ENCODE peak calls at places on chromosome 5, in five cellular contexts. One of them, this sample, is unnamed. For H3K4me1, the result is how much of the 10 kb centered on the place peaks cover.

GRCh38 chr5:132115375-132115774 is 41.8 kb downstream of the CSF2 start:
- DNase-seq in HCT116: no peak
- DNase-seq in H1: no peak
- DNase-seq in endothelial cell of umbilical vein: no peak
- DNase-seq in upper lobe of left lung: no peak
- DNase-seq in this sample: no peak

GRCh38 chr5:95392593-95393182 is 1.5 kb downstream of the FAM81B start:
- DNase-seq in HCT116: no peak
- DNase-seq in H1: no peak
- DNase-seq in endothelial cell of umbilical vein: peak
- DNase-seq in upper lobe of left lung: no peak
- DNase-seq in this sample: no peak

GRCh38 chr5:36396640-36397039 is 94.9 kb upstream of the RANBP3L start:
- DNase-seq in HCT116: no peak
- DNase-seq in H1: no peak
- DNase-seq in endothelial cell of umbilical vein: no peak
- DNase-seq in upper lobe of left lung: no peak
- DNase-seq in this sample: no peak

GRCh38 chr5:1735320-1735970 is 64.2 kb downstream of the MRPL36 start:
- DNase-seq in HCT116: no peak
- DNase-seq in H1: peak
- DNase-seq in endothelial cell of umbilical vein: no peak
- DNase-seq in upper lobe of left lung: no peak
- DNase-seq in this sample: no peak

GRCh38 chr5:134099288-134099872 is 15.1 kb upstream of the TCF7 start:
- DNase-seq in HCT116: no peak
- DNase-seq in H1: no peak
- DNase-seq in endothelial cell of umbilical vein: no peak
- DNase-seq in upper lobe of left lung: no peak
- DNase-seq in this sample: no peak

GRCh38 chr5:172283862-172284274 is 304 bp upstream of the UBTD2 start:
- DNase-seq in HCT116: no peak
- DNase-seq in H1: no peak
- DNase-seq in endothelial cell of umbilical vein: peak
- DNase-seq in upper lobe of left lung: peak
- DNase-seq in this sample: peak

GRCh38 chr5:38473008-38473407 is 83.4 kb downstream of the LIFR start:
- DNase-seq in HCT116: no peak
- DNase-seq in H1: no peak
- DNase-seq in endothelial cell of umbilical vein: peak
- DNase-seq in upper lobe of left lung: no peak
- DNase-seq in this sample: no peak

GRCh38 chr5:178572617-178573016 is 17.6 kb downstream of the COL23A1 start:
- DNase-seq in HCT116: no peak
- DNase-seq in H1: no peak
- DNase-seq in endothelial cell of umbilical vein: no peak
- DNase-seq in upper lobe of left lung: no peak
- DNase-seq in this sample: no peak

GRCh38 chr5:76732405-76733048 is 16.6 kb downstream of the F2R start:
- DNase-seq in HCT116: no peak
- DNase-seq in H1: no peak
- DNase-seq in endothelial cell of umbilical vein: no peak
- DNase-seq in upper lobe of left lung: no peak
- DNase-seq in this sample: no peak

GRCh38 chr5:87746341-87746740 is 333.6 kb upstream of the CCNH start:
- DNase-seq in HCT116: peak
- DNase-seq in H1: no peak
- DNase-seq in endothelial cell of umbilical vein: no peak
- DNase-seq in upper lobe of left lung: no peak
- DNase-seq in this sample: no peak

GRCh38 chr5:104430977-104431620 is 868.5 kb upstream of the NUDT12 start:
- DNase-seq in HCT116: no peak
- DNase-seq in H1: no peak
- DNase-seq in endothelial cell of umbilical vein: no peak
- DNase-seq in upper lobe of left lung: no peak
- DNase-seq in this sample: no peak

GRCh38 chr5:108681079-108681921 is 66.4 kb upstream of the FER start:
- DNase-seq in HCT116: peak
- DNase-seq in H1: no peak
- DNase-seq in endothelial cell of umbilical vein: peak
- DNase-seq in upper lobe of left lung: no peak
- DNase-seq in this sample: no peak

GRCh38 chr5:94072116-94072515 is 330.7 kb upstream of the POU5F2 start:
- DNase-seq in HCT116: no peak
- DNase-seq in H1: no peak
- DNase-seq in endothelial cell of umbilical vein: no peak
- DNase-seq in upper lobe of left lung: no peak
- DNase-seq in this sample: no peak
- TF ChIP-seq POLR2AphosphoS5 in HCT116: no peak
- TF ChIP-seq POLR2AphosphoS5 in H1: no peak
- TF ChIP-seq POLR2AphosphoS5 in endothelial cell of umbilical vein: no peak
- TF ChIP-seq POLR2AphosphoS5 in upper lobe of left lung: no peak
- TF ChIP-seq POLR2AphosphoS5 in this sample: no peak

GRCh38 chr5:10564838-10565784 is 1.2 kb downstream of the ANKRD33B start:
- DNase-seq in HCT116: no peak
- DNase-seq in H1: peak
- DNase-seq in endothelial cell of umbilical vein: no peak
- DNase-seq in upper lobe of left lung: peak
- DNase-seq in this sample: no peak

GRCh38 chr5:10562202-10563131 is 1.4 kb upstream of the ANKRD33B start:
- DNase-seq in HCT116: no peak
- DNase-seq in H1: peak
- DNase-seq in endothelial cell of umbilical vein: no peak
- DNase-seq in upper lobe of left lung: peak
- DNase-seq in this sample: peak

GRCh38 chr5:10563132-10563939 is 534 bp upstream of the ANKRD33B start:
- DNase-seq in HCT116: no peak
- DNase-seq in H1: peak
- DNase-seq in endothelial cell of umbilical vein: no peak
- DNase-seq in upper lobe of left lung: peak
- DNase-seq in this sample: peak

GRCh38 chr5:10565785-10566506 is 2.1 kb downstream of the ANKRD33B start:
- DNase-seq in HCT116: no peak
- DNase-seq in H1: no peak
- DNase-seq in endothelial cell of umbilical vein: no peak
- DNase-seq in upper lobe of left lung: no peak
- DNase-seq in this sample: peak

GRCh38 chr5:10563940-10564837 is at the start of gene ANKRD33B:
- DNase-seq in HCT116: no peak
- DNase-seq in H1: no peak
- DNase-seq in endothelial cell of umbilical vein: peak
- DNase-seq in upper lobe of left lung: peak
- DNase-seq in this sample: peak
- H3K4me1 ChIP-seq in HCT116: half or more
- H3K4me1 ChIP-seq in H1: under half
- H3K4me1 ChIP-seq in endothelial cell of umbilical vein: under half
- H3K4me1 ChIP-seq in upper lobe of left lung: under half
- H3K4me1 ChIP-seq in this sample: under half

GRCh38 chr5:94175912-94176311 is 434.5 kb upstream of the POU5F2 start:
- DNase-seq in HCT116: no peak
- DNase-seq in H1: no peak
- DNase-seq in endothelial cell of umbilical vein: no peak
- DNase-seq in upper lobe of left lung: no peak
- DNase-seq in this sample: no peak
- TF ChIP-seq POLR2AphosphoS5 in HCT116: no peak
- TF ChIP-seq POLR2AphosphoS5 in H1: no peak
- TF ChIP-seq POLR2AphosphoS5 in endothelial cell of umbilical vein: no peak
- TF ChIP-seq POLR2AphosphoS5 in upper lobe of left lung: no peak
- TF ChIP-seq POLR2AphosphoS5 in this sample: no peak

GRCh38 chr5:141501805-141502204 is 12.9 kb downstream of the PCDHGC5 start:
- DNase-seq in HCT116: no peak
- DNase-seq in H1: no peak
- DNase-seq in endothelial cell of umbilical vein: no peak
- DNase-seq in upper lobe of left lung: no peak
- DNase-seq in this sample: peak

GRCh38 chr5:141507387-141508091 is 18.7 kb downstream of the PCDHGC5 start:
- DNase-seq in HCT116: no peak
- DNase-seq in H1: no peak
- DNase-seq in endothelial cell of umbilical vein: no peak
- DNase-seq in upper lobe of left lung: peak
- DNase-seq in this sample: peak

GRCh38 chr5:141503699-141504098 is 14.8 kb downstream of the PCDHGC5 start:
- DNase-seq in HCT116: no peak
- DNase-seq in H1: no peak
- DNase-seq in endothelial cell of umbilical vein: no peak
- DNase-seq in upper lobe of left lung: no peak
- DNase-seq in this sample: no peak

GRCh38 chr5:141506381-141507155 is 17.7 kb downstream of the PCDHGC5 start:
- DNase-seq in HCT116: no peak
- DNase-seq in H1: no peak
- DNase-seq in endothelial cell of umbilical vein: no peak
- DNase-seq in upper lobe of left lung: no peak
- DNase-seq in this sample: no peak

GRCh38 chr5:141504216-141504615 is 15.3 kb downstream of the PCDHGC5 start:
- DNase-seq in HCT116: no peak
- DNase-seq in H1: no peak
- DNase-seq in endothelial cell of umbilical vein: no peak
- DNase-seq in upper lobe of left lung: no peak
- DNase-seq in this sample: no peak
- H3K4me1 ChIP-seq in HCT116: under half
- H3K4me1 ChIP-seq in H1: under half
- H3K4me1 ChIP-seq in endothelial cell of umbilical vein: under half
- H3K4me1 ChIP-seq in upper lobe of left lung: under half
- H3K4me1 ChIP-seq in this sample: under half

GRCh38 chr5:140561753-140562523 is 2.5 kb downstream of the APBB3 start:
- DNase-seq in HCT116: no peak
- DNase-seq in H1: no peak
- DNase-seq in endothelial cell of umbilical vein: no peak
- DNase-seq in upper lobe of left lung: peak
- DNase-seq in this sample: peak
- TF ChIP-seq POLR2AphosphoS5 in HCT116: no peak
- TF ChIP-seq POLR2AphosphoS5 in H1: no peak
- TF ChIP-seq POLR2AphosphoS5 in endothelial cell of umbilical vein: no peak
- TF ChIP-seq POLR2AphosphoS5 in upper lobe of left lung: no peak
- TF ChIP-seq POLR2AphosphoS5 in this sample: no peak

DNA sequence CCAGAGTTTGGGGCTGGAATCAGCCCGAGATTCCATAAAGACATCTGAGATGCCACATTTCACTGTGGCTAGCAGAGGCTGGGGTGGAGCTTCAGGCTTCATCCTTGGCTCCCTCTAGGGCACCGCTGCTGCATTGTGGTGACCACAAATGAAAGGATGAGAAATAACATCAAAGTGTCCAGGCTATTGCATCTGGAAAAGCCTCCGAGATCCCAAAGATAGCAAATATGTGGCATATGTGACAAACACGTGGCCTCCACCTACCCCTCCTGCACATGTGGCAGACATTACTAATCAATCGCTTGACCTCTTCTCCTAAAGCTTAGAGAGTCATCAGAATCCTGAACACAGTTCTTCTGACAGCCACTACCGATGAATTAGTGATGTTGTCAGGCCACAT is 4.5 kb downstream of the SPARC start:
- DNase-seq in HCT116: no peak
- DNase-seq in H1: no peak
- DNase-seq in endothelial cell of umbilical vein: no peak
- DNase-seq in upper lobe of left lung: no peak
- DNase-seq in this sample: no peak
- H3K4me1 ChIP-seq in HCT116: under half
- H3K4me1 ChIP-seq in H1: under half
- H3K4me1 ChIP-seq in endothelial cell of umbilical vein: half or more
- H3K4me1 ChIP-seq in upper lobe of left lung: half or more
- H3K4me1 ChIP-seq in this sample: half or more

GRCh38 chr5:16520806-16521205 is 55.2 kb upstream of the ZNF622 start:
- DNase-seq in HCT116: no peak
- DNase-seq in H1: no peak
- DNase-seq in endothelial cell of umbilical vein: no peak
- DNase-seq in upper lobe of left lung: no peak
- DNase-seq in this sample: no peak

GRCh38 chr5:16518606-16519005 is 53.0 kb upstream of the ZNF622 start:
- DNase-seq in HCT116: no peak
- DNase-seq in H1: no peak
- DNase-seq in endothelial cell of umbilical vein: no peak
- DNase-seq in upper lobe of left lung: no peak
- DNase-seq in this sample: no peak

GRCh38 chr5:16519435-16519834 is 53.8 kb upstream of the ZNF622 start:
- DNase-seq in HCT116: no peak
- DNase-seq in H1: no peak
- DNase-seq in endothelial cell of umbilical vein: no peak
- DNase-seq in upper lobe of left lung: no peak
- DNase-seq in this sample: no peak

GRCh38 chr5:16522096-16522495 is 56.5 kb upstream of the ZNF622 start:
- DNase-seq in HCT116: no peak
- DNase-seq in H1: no peak
- DNase-seq in endothelial cell of umbilical vein: no peak
- DNase-seq in upper lobe of left lung: no peak
- DNase-seq in this sample: no peak

DNA sequence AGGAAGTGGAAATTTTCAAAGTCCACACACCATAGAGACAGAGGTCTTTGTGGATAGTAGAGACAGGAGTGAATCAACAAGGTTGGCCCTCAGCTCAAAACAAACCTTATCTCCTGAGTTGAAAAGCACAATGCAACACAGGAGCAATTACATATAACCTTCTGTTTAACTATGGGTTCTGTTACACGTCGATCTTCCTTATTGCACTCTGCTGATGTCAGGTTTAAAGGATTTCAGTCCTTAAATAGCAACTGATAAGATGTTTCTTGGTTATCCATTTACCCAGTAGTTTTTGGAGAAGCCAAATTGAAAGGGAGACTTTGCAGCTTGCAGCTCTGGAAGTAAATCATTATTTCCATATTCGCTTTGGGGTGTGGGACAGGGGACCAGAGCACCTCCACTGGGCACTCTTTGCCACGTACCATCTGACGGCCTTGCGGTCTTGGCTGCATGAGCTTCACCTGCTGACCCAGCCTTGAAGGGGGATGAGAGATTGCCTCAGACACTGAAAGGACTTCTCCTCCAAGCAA is 56.0 kb upstream of the ZNF622 start:
- DNase-seq in HCT116: no peak
- DNase-seq in H1: no peak
- DNase-seq in endothelial cell of umbilical vein: no peak
- DNase-seq in upper lobe of left lung: no peak
- DNase-seq in this sample: no peak
- TF ChIP-seq POLR2AphosphoS5 in HCT116: no peak
- TF ChIP-seq POLR2AphosphoS5 in H1: no peak
- TF ChIP-seq POLR2AphosphoS5 in endothelial cell of umbilical vein: no peak
- TF ChIP-seq POLR2AphosphoS5 in upper lobe of left lung: no peak
- TF ChIP-seq POLR2AphosphoS5 in this sample: no peak

GRCh38 chr5:40679071-40679997 is at the start of gene PTGER4:
- DNase-seq in HCT116: peak
- DNase-seq in H1: peak
- DNase-seq in endothelial cell of umbilical vein: peak
- DNase-seq in upper lobe of left lung: peak
- DNase-seq in this sample: peak
- H3K4me1 ChIP-seq in HCT116: under half
- H3K4me1 ChIP-seq in H1: under half
- H3K4me1 ChIP-seq in endothelial cell of umbilical vein: under half
- H3K4me1 ChIP-seq in upper lobe of left lung: half or more
- H3K4me1 ChIP-seq in this sample: under half

GRCh38 chr5:125700380-125700856 is 722.8 kb upstream of the GRAMD2B start:
- DNase-seq in HCT116: no peak
- DNase-seq in H1: no peak
- DNase-seq in endothelial cell of umbilical vein: peak
- DNase-seq in upper lobe of left lung: no peak
- DNase-seq in this sample: no peak
- TF ChIP-seq POLR2AphosphoS5 in HCT116: no peak
- TF ChIP-seq POLR2AphosphoS5 in H1: no peak
- TF ChIP-seq POLR2AphosphoS5 in endothelial cell of umbilical vein: no peak
- TF ChIP-seq POLR2AphosphoS5 in upper lobe of left lung: no peak
- TF ChIP-seq POLR2AphosphoS5 in this sample: no peak

This sample was measured in sigmoid colon.